ENCODE peak calls at places on chromosomes 3 and 15, in ten cellular contexts. G, J, F, X, K, U, L, C, B and P are unnamed samples.

GRCh38 chr3:129399895-129400357 is 28.5 kb downstream of the EFCAB12 start:
- DNase-seq in G (no peak), J (no peak), F (peak; percentile 23), X (no peak), K (no peak), U (no peak), L (no peak), C (no peak), B (no peak), P (no peak)

GRCh38 chr3:58560771-58561311 is 16.4 kb downstream of the FAM107A start:
- DNase-seq in G (peak; percentile 88), J (peak; percentile 95), F (no peak), X (peak; percentile 88), K (no peak), U (peak; percentile 91), L (peak; percentile 28), C (no peak), B (no peak), P (no peak)

GRCh38 chr15:100340721-100341661 is 784 bp downstream of the ADAMTS17 start:
- DNase-seq in G (no peak), J (no peak), F (peak; percentile 38), X (no peak), K (no peak), U (no peak), L (no peak), C (no peak), B (no peak), P (no peak)

GRCh38 chr3:12454076-12454807 is 30.0 kb upstream of the TSEN2 start:
- DNase-seq in G (no peak), J (no peak), F (no peak), X (no peak), K (no peak), U (no peak), L (peak; percentile 8), C (peak; percentile 10), B (no peak), P (no peak)

GRCh38 chr3:88019024-88019423 is 39.8 kb downstream of the CGGBP1 start:
- DNase-seq in G (no peak), J (no peak), F (no peak), X (no peak), K (no peak), U (no peak), L (no peak), C (no peak), B (no peak), P (no peak)

GRCh38 chr3:116148881-116149530 is 296.3 kb downstream of the LSAMP start:
- DNase-seq in G (no peak), J (no peak), F (no peak), X (peak; percentile 64), K (no peak), U (no peak), L (no peak), C (no peak), B (no peak), P (no peak)

GRCh38 chr15:49906976-49907375 is 212.1 kb downstream of the ATP8B4 start:
- DNase-seq in G (no peak), J (no peak), F (no peak), X (no peak), K (no peak), U (no peak), L (no peak), C (no peak), B (no peak), P (no peak)

GRCh38 chr3:45104715-45105711 is 41.2 kb downstream of the CDCP1 start:
- DNase-seq in G (no peak), J (peak; percentile 44), F (no peak), X (peak; percentile 71), K (no peak), U (no peak), L (no peak), C (no peak), B (no peak), P (no peak)

GRCh38 chr3:4757056-4757948 is 221.9 kb upstream of the BHLHE40 start:
- DNase-seq in G (no peak), J (no peak), F (peak; percentile 56), X (no peak), K (no peak), U (no peak), L (no peak), C (no peak), B (no peak), P (no peak)
- H3K27ac ChIP-seq in G (no peak overlapping the region), J (no peak overlapping the region), F (peak overlapping the region; percentile 83), X (no peak overlapping the region), K (peak overlapping the region; percentile 27), U (no peak overlapping the region), L (peak overlapping the region; percentile 8), C (no peak overlapping the region), B (no peak overlapping the region), P (no peak overlapping the region)

GRCh38 chr3:30662836-30663235 is 56.4 kb downstream of the TGFBR2 start:
- DNase-seq in G (no peak), J (no peak), F (no peak), X (no peak), K (no peak), U (no peak), L (no peak), C (no peak), B (no peak), P (no peak)

GRCh38 chr3:30660656-30661055 is 54.3 kb downstream of the TGFBR2 start:
- DNase-seq in G (no peak), J (no peak), F (no peak), X (no peak), K (no peak), U (no peak), L (no peak), C (no peak), B (no peak), P (no peak)

GRCh38 chr3:30659270-30660127 is 53.1 kb downstream of the TGFBR2 start:
- DNase-seq in G (no peak), J (peak; percentile 88), F (no peak), X (peak; percentile 91), K (no peak), U (peak; percentile 94), L (no peak), C (no peak), B (no peak), P (no peak)

GRCh38 chr3:30660128-30660525 is 53.7 kb downstream of the TGFBR2 start:
- DNase-seq in G (no peak), J (no peak), F (no peak), X (no peak), K (no peak), U (no peak), L (no peak), C (no peak), B (no peak), P (no peak)

DNA sequence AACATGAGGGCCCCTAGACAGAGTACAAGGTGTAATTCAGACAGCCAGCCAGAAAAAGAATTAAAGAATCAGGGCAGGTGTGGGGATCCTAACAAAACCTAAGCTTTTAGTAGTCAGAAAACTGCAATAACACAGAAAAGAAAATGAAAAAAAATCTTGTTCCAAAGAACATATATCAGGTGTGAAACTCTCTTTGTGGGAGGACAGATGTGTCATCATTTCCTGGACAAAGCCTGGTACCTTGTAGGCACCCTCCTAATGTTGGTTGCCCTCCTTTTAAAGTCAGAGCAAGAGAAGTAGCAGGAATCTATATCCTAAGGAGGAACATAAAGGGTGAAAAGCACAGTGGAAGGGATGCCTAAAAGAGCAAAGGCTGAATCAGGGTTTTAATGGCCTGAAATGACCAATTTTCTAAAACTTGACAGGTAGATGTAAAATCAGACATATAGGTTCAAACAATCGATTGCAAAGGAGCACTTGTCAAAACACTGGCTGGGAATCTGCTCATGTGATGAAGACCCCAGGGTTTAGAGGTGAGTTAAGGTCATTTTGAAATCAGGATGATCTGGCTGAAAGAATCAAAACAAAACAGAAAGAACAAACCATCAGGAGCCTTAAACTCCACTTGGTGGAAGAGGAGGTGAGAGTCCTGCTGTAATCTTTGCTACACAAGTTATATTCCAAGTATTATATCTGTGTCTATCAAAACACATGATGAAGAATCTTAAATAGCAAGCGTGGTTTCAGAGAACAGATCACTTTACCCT is 54.9 kb downstream of the TGFBR2 start:
- DNase-seq in G (no peak), J (no peak), F (no peak), X (no peak), K (no peak), U (no peak), L (no peak), C (no peak), B (no peak), P (no peak)
- H3K27ac ChIP-seq in G (no peak overlapping the region), J (no peak overlapping the region), F (no peak overlapping the region), X (no peak overlapping the region), K (no peak overlapping the region), U (peak overlapping the region; percentile 98), L (no peak overlapping the region), C (peak overlapping the region; percentile 64), B (peak overlapping the region; percentile 41), P (no peak overlapping the region)

DNA sequence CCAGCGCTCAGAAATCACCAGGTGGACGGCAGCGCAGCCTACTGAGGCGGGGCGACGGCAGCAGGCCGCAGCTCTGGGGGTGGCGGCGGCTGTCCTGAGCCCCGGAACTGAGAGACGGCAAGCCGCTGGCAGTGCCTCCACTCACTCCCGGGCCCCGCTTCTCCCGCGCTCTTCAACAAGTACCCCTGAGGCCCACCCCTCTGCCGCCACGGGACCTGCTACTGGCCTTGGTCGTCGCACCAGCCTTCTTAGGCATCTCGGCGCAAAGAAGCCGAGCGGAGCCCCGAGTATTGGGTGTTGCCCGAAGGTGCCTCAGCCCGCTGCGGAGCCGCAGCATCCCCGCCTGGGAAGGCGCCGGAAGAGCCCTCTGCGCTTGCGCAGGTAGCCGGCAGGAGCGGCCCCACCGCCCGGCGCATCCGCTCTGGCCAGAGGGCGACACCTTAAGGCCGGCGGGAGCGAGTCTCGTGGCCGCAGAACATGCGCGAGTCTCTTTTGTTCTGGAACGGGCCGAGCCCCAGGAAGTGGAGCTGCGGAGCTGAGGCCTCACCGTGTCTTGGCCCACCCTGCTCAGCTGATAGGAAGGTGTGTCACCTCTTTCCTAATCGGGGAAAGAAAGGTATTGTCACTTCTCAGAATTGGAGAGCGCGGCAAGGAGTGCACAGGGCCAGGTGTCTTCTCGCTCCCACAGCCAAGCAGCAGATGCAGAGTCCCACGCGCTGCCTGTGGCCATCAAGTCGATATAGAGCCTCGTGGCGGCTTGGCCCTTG is at the start of gene C15orf40:
- DNase-seq in G (peak; percentile 85), J (peak; percentile 78), F (peak; percentile 90), X (peak; percentile 91), K (peak; percentile 76), U (peak; percentile 89), L (peak; percentile 93), C (peak; percentile 95), B (peak; percentile 82), P (peak; percentile 60)
- H3K27ac ChIP-seq in G (peak within 1 kb of the TSS; percentile 43), J (peak within 1 kb of the TSS; percentile 80), F (peak within 1 kb of the TSS; percentile 82), X (peak within 1 kb of the TSS; percentile 68), K (peak within 1 kb of the TSS; percentile 93), U (peak within 1 kb of the TSS; percentile 64), L (peak within 1 kb of the TSS; percentile 79), C (peak within 1 kb of the TSS; percentile 85), B (peak within 1 kb of the TSS; percentile 69), P (peak within 1 kb of the TSS; percentile 89)

GRCh38 chr3:54121404-54122045 is 827 bp upstream of the CACNA2D3 start:
- DNase-seq in G (no peak), J (no peak), F (no peak), X (no peak), K (no peak), U (no peak), L (no peak), C (no peak), B (no peak), P (no peak)

GRCh38 chr3:54122046-54122801 is at the start of gene CACNA2D3:
- DNase-seq in G (no peak), J (no peak), F (peak; percentile 22), X (no peak), K (no peak), U (no peak), L (no peak), C (peak; percentile 82), B (no peak), P (no peak)

GRCh38 chr3:54122802-54123537 is 618 bp downstream of the CACNA2D3 start:
- DNase-seq in G (no peak), J (no peak), F (no peak), X (no peak), K (no peak), U (no peak), L (no peak), C (no peak), B (no peak), P (no peak)

GRCh38 chr3:54125317-54125716 is 3.0 kb downstream of the CACNA2D3 start:
- DNase-seq in G (no peak), J (no peak), F (no peak), X (no peak), K (no peak), U (no peak), L (no peak), C (no peak), B (no peak), P (no peak)

GRCh38 chr3:54123538-54124196 is 1.3 kb downstream of the CACNA2D3 start:
- DNase-seq in G (no peak), J (no peak), F (no peak), X (no peak), K (no peak), U (no peak), L (no peak), C (no peak), B (no peak), P (no peak)
- H3K27ac ChIP-seq in G (no peak overlapping the region), J (no peak overlapping the region), F (no peak overlapping the region), X (no peak overlapping the region), K (no peak overlapping the region), U (no peak overlapping the region), L (no peak overlapping the region), C (peak overlapping the region; percentile 86), B (no peak overlapping the region), P (no peak overlapping the region)